ENCODE peak calls at places on chromosomes 7 and 10, in five cellular contexts. Q is pons; F is stimulated activated CD4-positive, alpha-beta T cell treated with anti-CD3 and anti-CD28 coated beads, TNF-alpha, amount 100 ng/mL, for 4 hours; W is T-cell; A is mucosa of descending colon. T is an unnamed sample.

GRCh38 chr7:26197153-26198115 is 3.1 kb downstream of the HNRNPA2B1 start:
- DNase-seq in F (no peak), W (no peak), A (no peak), Q (peak), T (no peak)

GRCh38 chr10:43605850-43606322 is 352 bp upstream of the ZNF485 start:
- DNase-seq in W (no peak), A (no peak), Q (no peak), F (no peak), T (no peak)

GRCh38 chr7:24847754-24848153 is 90.5 kb upstream of the GSDME start:
- DNase-seq in A (no peak), F (no peak), W (no peak), Q (no peak), T (no peak)

GRCh38 chr10:103663802-103664201 is 170.3 kb downstream of the NEURL1 start:
- DNase-seq in A (no peak), Q (peak), W (no peak), F (no peak), T (no peak)

GRCh38 chr7:13897825-13898224 is 91.6 kb downstream of the ETV1 start:
- DNase-seq in F (no peak), Q (no peak), W (no peak), A (no peak), T (no peak)

GRCh38 chr7:46291064-46291463 is 370.0 kb upstream of the IGFBP3 start:
- DNase-seq in F (no peak), W (no peak), Q (no peak), A (no peak), T (peak)

GRCh38 chr7:22732556-22733126 is 5.6 kb downstream of the IL6 start:
- DNase-seq in F (no peak), W (no peak), Q (no peak), A (no peak), T (no peak)

GRCh38 chr10:26555719-26556368 is 117.7 kb downstream of the APBB1IP start:
- DNase-seq in Q (peak), F (no peak), W (no peak), A (no peak), T (no peak)

GRCh38 chr10:97426776-97427570 is 982 bp downstream of the PGAM1 start:
- DNase-seq in W (no peak), Q (no peak), F (no peak), A (peak), T (no peak)

T was measured in GM13976.